ENCODE peak calls at places on chromosomes 5 and 9, in five cellular contexts. K is left lung; V is T-helper 17 cell; P is stimulated activated naive CD8-positive, alpha-beta T cell treated with anti-CD3 and anti-CD28 coated beads, Interleukin-15, amount 100 ng/mL, for 72 hours; H is naive thymus-derived CD8-positive, alpha-beta T cell. F is an unnamed sample.

GRCh38 chr5:172452398-172453205 is 1.7 kb downstream of the SH3PXD2B start:
- ATAC-seq in P (no peak), K (peak; percentile 17), H (no peak), V (no peak), F (no peak)

GRCh38 chr5:177036443-177036842 is 13.9 kb downstream of the ZNF346 start:
- ATAC-seq in V (no peak), H (no peak), P (no peak), K (no peak), F (no peak)

GRCh38 chr5:80315244-80315643 is 4.6 kb upstream of the SPZ1 start:
- ATAC-seq in H (no peak), P (no peak), K (no peak), V (no peak), F (no peak)

GRCh38 chr9:88388886-88389617 is 808 bp downstream of the SPIN1 start:
- ATAC-seq in K (peak; percentile 45), H (peak; percentile 7), V (peak; percentile 5), P (peak; percentile 53), F (peak; percentile 66)

GRCh38 chr5:159040181-159040580 is 59.5 kb downstream of the EBF1 start:
- ATAC-seq in P (no peak), K (no peak), H (no peak), V (no peak), F (peak; percentile 83)

GRCh38 chr9:38682713-38683112 is 37.2 kb downstream of the FAM240B start:
- ATAC-seq in H (no peak), P (no peak), K (no peak), V (no peak), F (no peak)

GRCh38 chr9:129860653-129861446 is 25.6 kb downstream of the USP20 start:
- ATAC-seq in K (no peak), H (no peak), P (peak; percentile 68), V (no peak), F (no peak)

GRCh38 chr9:98288876-98289275 is 33.4 kb upstream of the TBC1D2 start:
- ATAC-seq in K (no peak), H (no peak), P (no peak), V (no peak), F (no peak)

GRCh38 chr9:33081128-33081851 is 4.8 kb upstream of the SMU1 start:
- ATAC-seq in H (peak; percentile 48), K (peak; percentile 75), P (peak; percentile 71), V (peak; percentile 53), F (peak; percentile 52)

GRCh38 chr9:107142896-107143603 is 140.0 kb upstream of the RAD23B start:
- ATAC-seq in P (no peak), H (no peak), V (no peak), K (peak; percentile 24), F (no peak)

GRCh38 chr9:120532475-120532874 is 47.5 kb downstream of the CDK5RAP2 start:
- ATAC-seq in H (no peak), K (peak; percentile 85), P (no peak), V (no peak), F (no peak)

GRCh38 chr9:122107291-122107805 is 14.2 kb upstream of the TTLL11 start:
- ATAC-seq in P (no peak), V (no peak), K (no peak), H (no peak), F (no peak)

GRCh38 chr9:127887792-127888191 is 10.3 kb upstream of the AK1 start:
- ATAC-seq in K (no peak), V (peak; percentile 44), P (peak; percentile 64), H (peak; percentile 65), F (peak; percentile 51)

GRCh38 chr9:99071313-99072039 is 33.4 kb upstream of the TGFBR1 start:
- ATAC-seq in H (no peak), V (no peak), K (peak; percentile 52), P (peak; percentile 69), F (no peak)

GRCh38 chr5:72402959-72403628 is 82.9 kb downstream of the PTCD2 start:
- ATAC-seq in V (no peak), H (no peak), P (no peak), K (peak; percentile 48), F (no peak)

GRCh38 chr5:43648499-43649124 is 45.6 kb downstream of the NNT start:
- ATAC-seq in P (no peak), K (no peak), H (no peak), V (no peak), F (no peak)

GRCh38 chr5:57488308-57488955 is 5.8 kb upstream of the ACTBL2 start:
- ATAC-seq in K (peak; percentile 36), V (no peak), P (peak; percentile 42), H (no peak), F (no peak)

F was measured in stimulated activated memory B cell treated with anti-CD40 and anti-IgM and Interleukin-4, amounts not matched to agents 10 μg/mL and 1 μg/mL and 100 μg/mL, for 72 hours.